ENCODE peak calls at places on chromosomes 13 and 19, in seven cellular contexts. W is fibroblast of mammary gland, V is heart right ventricle, J is endothelial cell, X is WERI-Rb-1, A is AG04450, K is GM10248. F is an unnamed sample.

GRCh38 chr13:111976474-111977183 is 90.3 kb upstream of the SOX1 start:
- DNase-seq in W (no peak), V (no peak), J (no peak), X (no peak), A (no peak), K (no peak), F (no peak)

GRCh38 chr19:47587295-47587694 is 14.3 kb upstream of the ZNF541 start:
- DNase-seq in W (peak; percentile 75), V (no peak), J (no peak), X (no peak), A (no peak), K (no peak), F (no peak)

GRCh38 chr19:16168465-16169081 is 4.8 kb downstream of the CIB3 start:
- DNase-seq in W (no peak), V (no peak), J (no peak), X (no peak), A (no peak), K (no peak), F (no peak)

GRCh38 chr13:39773833-39774232 is 118.4 kb downstream of the COG6 start:
- DNase-seq in W (peak; percentile 82), V (no peak), J (no peak), X (no peak), A (no peak), K (no peak), F (no peak)

GRCh38 chr19:39083983-39084731 is at the start of gene ACP7:
- DNase-seq in W (no peak), V (no peak), J (no peak), X (peak; percentile 13), A (no peak), K (no peak), F (no peak)

GRCh38 chr19:574658-575526 is 2.5 kb downstream of the BSG start:
- DNase-seq in W (peak; percentile 72), V (peak; percentile 66), J (no peak), X (no peak), A (no peak), K (peak; percentile 65), F (peak; percentile 77)

GRCh38 chr13:114096811-114097503 is 35.5 kb downstream of the RASA3 start:
- DNase-seq in W (no peak), V (no peak), J (no peak), X (peak; percentile 8), A (no peak), K (no peak), F (no peak)

GRCh38 chr19:46351241-46352041 is 4.6 kb downstream of the PPP5C start:
- DNase-seq in W (peak; percentile 48), V (no peak), J (no peak), X (no peak), A (no peak), K (peak; percentile 27), F (no peak)

GRCh38 chr19:15297416-15298224 is 34.7 kb downstream of the BRD4 start:
- DNase-seq in W (peak; percentile 63), V (no peak), J (no peak), X (no peak), A (peak; percentile 52), K (no peak), F (no peak)

GRCh38 chr19:50480281-50481111 is 3.8 kb upstream of the GARIN5A start:
- DNase-seq in W (no peak), V (no peak), J (no peak), X (no peak), A (no peak), K (no peak), F (no peak)

GRCh38 chr19:40584007-40584406 is 7.3 kb downstream of the SHKBP1 start:
- DNase-seq in W (no peak), V (no peak), J (no peak), X (no peak), A (no peak), K (no peak), F (no peak)
- TF ChIP-seq CTCF in W (peak; percentile 31), V (no peak), J (peak; percentile 24), X (peak; percentile 21), A (peak; percentile 47), K (peak; percentile 23), F (no peak)

DNA sequence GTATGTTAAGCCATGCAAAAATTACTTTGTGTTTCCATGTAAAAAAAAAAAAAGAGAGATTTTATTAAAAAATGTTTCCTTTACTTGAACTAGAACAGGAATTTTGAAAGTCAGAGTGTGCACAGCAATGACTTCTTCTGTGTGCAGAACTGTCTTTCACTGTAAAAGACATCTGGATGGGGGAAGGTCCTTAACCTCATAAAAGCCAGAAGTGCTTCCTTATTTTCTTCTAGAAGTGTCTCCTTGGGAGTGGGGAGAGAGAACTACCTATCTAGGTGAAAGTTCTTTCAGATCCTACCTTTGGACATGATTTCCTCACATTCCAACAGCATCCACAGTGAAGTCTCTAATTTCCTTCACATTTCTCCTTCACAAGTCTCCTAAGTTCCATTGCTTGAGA is 360.3 kb downstream of the FGF14 start:
- DNase-seq in W (no peak), V (no peak), J (no peak), X (no peak), A (no peak), K (no peak), F (no peak)
- TF ChIP-seq CTCF in W (no peak), V (no peak), J (no peak), X (no peak), A (no peak), K (no peak), F (no peak)

GRCh38 chr19:13840751-13841338 is 36.1 kb upstream of the NANOS3 start:
- DNase-seq in W (no peak), V (no peak), J (no peak), X (no peak), A (no peak), K (no peak), F (no peak)

GRCh38 chr19:13841339-13842293 is 35.3 kb upstream of the NANOS3 start:
- DNase-seq in W (no peak), V (peak; percentile 74), J (no peak), X (no peak), A (no peak), K (no peak), F (no peak)

GRCh38 chr19:13844130-13844631 is 32.8 kb upstream of the NANOS3 start:
- DNase-seq in W (no peak), V (no peak), J (no peak), X (no peak), A (no peak), K (no peak), F (no peak)

GRCh38 chr19:13843104-13843921 is 33.6 kb upstream of the NANOS3 start:
- DNase-seq in W (no peak), V (peak; percentile 81), J (peak; percentile 43), X (peak; percentile 45), A (no peak), K (no peak), F (no peak)

GRCh38 chr19:13842294-13843103 is 34.4 kb upstream of the NANOS3 start:
- DNase-seq in W (peak; percentile 57), V (peak; percentile 92), J (peak; percentile 74), X (peak; percentile 62), A (no peak), K (peak; percentile 85), F (peak; percentile 92)
- TF ChIP-seq CTCF in W (no peak), V (peak; percentile 11), J (no peak), X (peak; percentile 25), A (no peak), K (peak; percentile 19), F (peak; percentile 3)

GRCh38 chr19:3862826-3863500 is 5.9 kb downstream of the ZFR2 start:
- DNase-seq in W (no peak), V (no peak), J (no peak), X (no peak), A (no peak), K (no peak), F (no peak)
- TF ChIP-seq CTCF in W (no peak), V (no peak), J (no peak), X (no peak), A (no peak), K (no peak), F (no peak)

GRCh38 chr13:41313117-41313516 is 2.0 kb downstream of the NAA16 start:
- DNase-seq in W (no peak), V (no peak), J (no peak), X (no peak), A (no peak), K (no peak), F (no peak)

GRCh38 chr13:41308241-41308640 is 2.8 kb upstream of the NAA16 start:
- DNase-seq in W (no peak), V (no peak), J (no peak), X (no peak), A (no peak), K (no peak), F (no peak)

GRCh38 chr13:41313659-41314197 is 2.7 kb downstream of the NAA16 start:
- DNase-seq in W (no peak), V (no peak), J (no peak), X (no peak), A (no peak), K (no peak), F (no peak)

GRCh38 chr13:41311607-41312500 is 787 bp downstream of the NAA16 start:
- DNase-seq in W (peak; percentile 52), V (peak; percentile 32), J (peak; percentile 48), X (peak; percentile 8), A (no peak), K (peak; percentile 56), F (peak; percentile 53)

GRCh38 chr13:41310963-41311606 is at the start of gene NAA16:
- DNase-seq in W (peak; percentile 87), V (peak; percentile 94), J (peak; percentile 94), X (peak; percentile 87), A (peak; percentile 72), K (peak; percentile 97), F (peak; percentile 95)
- TF ChIP-seq CTCF in W (no peak), V (peak; percentile 9), J (no peak), X (no peak), A (no peak), K (no peak), F (no peak)

DNA sequence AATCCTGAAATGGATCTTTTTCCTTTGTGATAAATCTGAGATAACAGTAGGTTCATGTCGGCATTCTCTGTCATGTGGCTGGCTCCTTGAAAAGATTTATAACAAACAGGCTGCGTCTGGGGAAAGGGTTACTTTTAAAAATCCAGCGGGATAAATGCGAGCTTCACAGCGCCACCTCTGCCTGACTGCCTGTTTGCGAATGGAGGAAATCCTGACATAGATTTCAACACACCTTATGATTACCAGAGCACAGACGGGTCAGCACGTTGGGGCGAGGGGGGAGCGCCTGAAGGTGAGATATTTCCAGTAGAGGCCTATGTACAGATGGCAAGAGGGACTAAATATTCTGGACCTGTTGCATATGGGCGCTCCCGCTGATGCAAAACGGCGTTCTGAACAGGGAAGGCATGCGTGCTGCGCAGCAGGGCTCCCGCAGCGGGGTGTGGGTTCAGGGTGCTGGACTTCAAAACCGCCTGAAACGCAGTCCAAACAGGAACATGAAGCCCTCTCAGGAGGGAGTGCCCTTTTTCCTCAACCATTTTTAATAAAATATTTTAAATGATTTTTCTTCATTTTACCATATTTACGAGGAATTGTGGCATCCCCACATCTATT is 445.3 kb upstream of the SGCG start:
- DNase-seq in W (no peak), V (no peak), J (no peak), X (no peak), A (no peak), K (no peak), F (no peak)
- TF ChIP-seq CTCF in W (no peak), V (peak; percentile 29), J (no peak), X (no peak), A (no peak), K (no peak), F (no peak)

GRCh38 chr13:30932481-30933333 is at the start of gene TEX26:
- DNase-seq in W (no peak), V (peak; percentile 14), J (peak; percentile 74), X (no peak), A (no peak), K (no peak), F (no peak)
- TF ChIP-seq CTCF in W (no peak), V (no peak), J (no peak), X (no peak), A (peak; percentile 45), K (no peak), F (no peak)